ENCODE peak calls at places on chromosomes 12 and 14, in ten cellular contexts. Y is activated CD4-positive, alpha-beta T cell treated with anti-CD3 and anti-CD28 coated beads for 1 hour; P is HT-29; W is stimulated activated naive CD4-positive, alpha-beta T cell; V is activated naive CD4-positive, alpha-beta T cell treated with Interleukin-2 at 50 U/mL for 16 hours; C is effector CD4-positive, alpha-beta T cell; G is EL; K is activated naive CD8-positive, alpha-beta T cell treated with anti-CD3 and anti-CD28 coated beads, Interleukin-2, amount 50 U/mL, for 24 hours; O is epithelial cell of prostate; X is PC-3. H is an unnamed sample.

GRCh38 chr12:55899035-55899434 is 28.7 kb downstream of the PYM1 start:
- DNase-seq in Y (no peak), P (no peak), W (no peak), V (peak), C (no peak), G (peak), K (peak), O (no peak), X (no peak), H (no peak)

GRCh38 chr12:71551529-71551928 is 111.9 kb downstream of the LGR5 start:
- DNase-seq in Y (no peak), P (peak), W (no peak), V (no peak), C (no peak), G (peak), K (no peak), O (no peak), X (peak), H (no peak)

GRCh38 chr14:102279688-102280348 is 25.1 kb downstream of the MOK start:
- DNase-seq in Y (no peak), P (peak), W (no peak), V (peak), C (no peak), G (peak), K (no peak), O (peak), X (peak), H (no peak)

GRCh38 chr12:321606-322326 is 59.1 kb upstream of the SLC6A13 start:
- DNase-seq in Y (no peak), P (peak), W (no peak), V (no peak), C (no peak), G (no peak), K (no peak), O (no peak), X (peak), H (no peak)

GRCh38 chr12:129657179-129657578 is 246.6 kb downstream of the TMEM132D start:
- DNase-seq in Y (no peak), P (no peak), W (no peak), V (no peak), C (no peak), G (no peak), K (no peak), O (no peak), X (no peak), H (no peak)

GRCh38 chr14:94974893-94975292 is 182.4 kb downstream of the DICER1 start:
- DNase-seq in Y (no peak), P (no peak), W (no peak), V (no peak), C (no peak), G (no peak), K (no peak), O (no peak), X (no peak), H (no peak)

GRCh38 chr12:27333311-27334009 is 824 bp downstream of the BMAL2 start:
- DNase-seq in Y (no peak), P (peak), W (no peak), V (peak), C (no peak), G (peak), K (peak), O (no peak), X (peak), H (peak)

GRCh38 chr12:105409881-105410471 is 79.5 kb downstream of the C12orf75 start:
- DNase-seq in Y (no peak), P (peak), W (no peak), V (no peak), C (no peak), G (peak), K (no peak), O (no peak), X (no peak), H (no peak)

GRCh38 chr12:93957870-93958269 is 190.5 kb upstream of the PLXNC1 start:
- DNase-seq in Y (no peak), P (no peak), W (no peak), V (no peak), C (no peak), G (no peak), K (no peak), O (no peak), X (no peak), H (no peak)

GRCh38 chr12:56775638-56776037 is 12.5 kb downstream of the HSD17B6 start:
- DNase-seq in Y (no peak), P (no peak), W (no peak), V (no peak), C (no peak), G (no peak), K (no peak), O (no peak), X (no peak), H (no peak)

GRCh38 chr12:64560395-64561301 is 49.6 kb upstream of the RASSF3 start:
- DNase-seq in Y (no peak), P (peak), W (no peak), V (no peak), C (no peak), G (peak), K (no peak), O (peak), X (peak), H (no peak)

GRCh38 chr12:68106160-68106559 is 53.4 kb downstream of the IFNG start:
- DNase-seq in Y (no peak), P (peak), W (no peak), V (no peak), C (no peak), G (peak), K (no peak), O (peak), X (peak), H (no peak)

GRCh38 chr12:110923692-110924334 is 3.4 kb upstream of the MYL2 start:
- DNase-seq in Y (no peak), P (no peak), W (no peak), V (no peak), C (no peak), G (no peak), K (no peak), O (no peak), X (no peak), H (no peak)

GRCh38 chr12:19185262-19185929 is 55.9 kb downstream of the PLEKHA5 start:
- DNase-seq in Y (no peak), P (no peak), W (no peak), V (no peak), C (no peak), G (no peak), K (no peak), O (no peak), X (no peak), H (no peak)

GRCh38 chr12:450438-450837 is 9.3 kb upstream of the B4GALNT3 start:
- DNase-seq in Y (no peak), P (no peak), W (no peak), V (no peak), C (no peak), G (no peak), K (no peak), O (no peak), X (no peak), H (no peak)

GRCh38 chr14:99382781-99383456 is 97.7 kb downstream of the SETD3 start:
- DNase-seq in Y (no peak), P (peak), W (no peak), V (no peak), C (no peak), G (peak), K (no peak), O (no peak), X (peak), H (no peak)

GRCh38 chr12:53820503-53820902 is 68.7 kb upstream of the CISTR start:
- DNase-seq in Y (no peak), P (no peak), W (no peak), V (no peak), C (no peak), G (peak), K (no peak), O (no peak), X (peak), H (no peak)

GRCh38 chr12:29547151-29547561 is 49.7 kb upstream of the OVCH1 start:
- DNase-seq in Y (no peak), P (no peak), W (no peak), V (no peak), C (no peak), G (peak), K (no peak), O (no peak), X (peak), H (no peak)

GRCh38 chr12:51405801-51406207 is 14.6 kb upstream of the GALNT6 start:
- DNase-seq in Y (no peak), P (no peak), W (no peak), V (no peak), C (no peak), G (no peak), K (no peak), O (no peak), X (no peak), H (no peak)

GRCh38 chr12:2324375-2324774 is 271.6 kb downstream of the CACNA1C start:
- DNase-seq in Y (no peak), P (no peak), W (no peak), V (no peak), C (no peak), G (no peak), K (no peak), O (no peak), X (no peak), H (no peak)

GRCh38 chr14:30443368-30444007 is 115.5 kb upstream of the G2E3 start:
- DNase-seq in Y (no peak), P (peak), W (no peak), V (no peak), C (no peak), G (peak), K (no peak), O (no peak), X (peak), H (no peak)

GRCh38 chr12:50090391-50090790 is 5.2 kb downstream of the SMARCD1 start:
- DNase-seq in Y (no peak), P (no peak), W (no peak), V (no peak), C (no peak), G (no peak), K (no peak), O (no peak), X (no peak), H (no peak)

GRCh38 chr14:34361504-34362011 is 100.5 kb downstream of the SPTSSA start:
- DNase-seq in Y (no peak), P (no peak), W (no peak), V (no peak), C (no peak), G (no peak), K (no peak), O (no peak), X (peak), H (no peak)